ENCODE peak calls at places on chromosomes 11 and 22, in four cellular contexts. W is SK-N-DZ; T is AG09319; O is activated naive CD4-positive, alpha-beta T cell treated with Interleukin-2 at 50 U/mL for 16 hours. D is an unnamed sample.

GRCh38 chr11:12403122-12403994 is 26.0 kb downstream of the PARVA start:
- DNase-seq in O (no peak), T (no peak), W (no peak), D (no peak)

GRCh38 chr11:95055273-95055897 is 6.2 kb downstream of the KDM4F start:
- DNase-seq in W (no peak), O (no peak), T (no peak), D (no peak)

GRCh38 chr11:64173616-64174355 is 7.9 kb upstream of the MACROD1 start:
- DNase-seq in T (no peak), W (no peak), O (no peak), D (no peak)

GRCh38 chr11:266676-267439 is 11.3 kb upstream of the NLRP6 start:
- DNase-seq in O (peak; percentile 36), W (no peak), T (no peak), D (no peak)

GRCh38 chr11:27372159-27372558 is 9.1 kb upstream of the CCDC34 start:
- DNase-seq in O (no peak), T (no peak), W (no peak), D (no peak)

GRCh38 chr11:64268687-64269379 is 15.6 kb downstream of the BAD start:
- DNase-seq in T (no peak), O (peak; percentile 45), W (peak; percentile 63), D (no peak)

GRCh38 chr11:123822022-123822421 is 15.9 kb upstream of the OR6M1 start:
- DNase-seq in O (no peak), T (no peak), W (no peak), D (no peak)

GRCh38 chr22:20013382-20013871 is 3.2 kb downstream of the ARVCF start:
- DNase-seq in T (no peak), O (no peak), W (peak; percentile 84), D (no peak)

GRCh38 chr11:2569731-2570210 is 125.0 kb downstream of the KCNQ1 start:
- DNase-seq in T (no peak), W (no peak), O (no peak), D (no peak)

GRCh38 chr11:110490886-110491285 is 61.1 kb downstream of the FDX1 start:
- DNase-seq in O (no peak), T (no peak), W (no peak), D (no peak)

GRCh38 chr11:66115638-66116410 is 45.8 kb downstream of the PACS1 start:
- DNase-seq in T (no peak), O (no peak), W (no peak), D (no peak)

GRCh38 chr22:29251981-29252978 is 15.5 kb downstream of the RHBDD3 start:
- DNase-seq in T (no peak), O (no peak), W (no peak), D (no peak)

GRCh38 chr11:96197221-96197620 is 145.8 kb downstream of the MAML2 start:
- DNase-seq in T (no peak), W (no peak), O (no peak), D (no peak)

GRCh38 chr11:128835741-128836410 is 31.2 kb downstream of the KCNJ1 start:
- DNase-seq in W (no peak), T (no peak), O (no peak), D (no peak)

GRCh38 chr11:120515186-120515723 is 3.7 kb downstream of the GRIK4 start:
- DNase-seq in O (no peak), W (no peak), T (no peak), D (no peak)

GRCh38 chr11:98183034-98183433 is 837.7 kb upstream of the CNTN5 start:
- DNase-seq in O (no peak), W (peak; percentile 1), T (no peak), D (no peak)

GRCh38 chr11:125335101-125335500 is 161.0 kb downstream of the FEZ1 start:
- DNase-seq in O (no peak), T (no peak), W (no peak), D (no peak)

GRCh38 chr22:17243524-17243923 is 24.3 kb upstream of the ADA2 start:
- DNase-seq in T (no peak), W (no peak), O (no peak), D (no peak)

GRCh38 chr11:119085523-119085878 is 820 bp downstream of the HMBS start:
- DNase-seq in O (peak; percentile 50), T (no peak), W (no peak), D (no peak)

GRCh38 chr11:77710358-77710757 is 72.8 kb upstream of the CLNS1A start:
- DNase-seq in O (no peak), W (no peak), T (no peak), D (no peak)

GRCh38 chr11:83051760-83052671 is 19.7 kb downstream of the RAB30 start:
- DNase-seq in O (no peak), W (no peak), T (peak; percentile 97), D (peak; percentile 84)

GRCh38 chr11:113457784-113458183 is 17.4 kb downstream of the DRD2 start:
- DNase-seq in O (no peak), T (no peak), W (no peak), D (no peak)

GRCh38 chr11:113401718-113402117 is 14.1 kb downstream of the ANKK1 start:
- DNase-seq in O (no peak), T (no peak), W (no peak), D (peak; percentile 15)

GRCh38 chr11:47714554-47715081 is 551 bp downstream of the AGBL2 start:
- DNase-seq in T (no peak), W (no peak), O (peak; percentile 9), D (no peak)

GRCh38 chr22:32024791-32025190 is 18.3 kb upstream of the SLC5A1 start:
- DNase-seq in W (no peak), O (no peak), T (no peak), D (no peak)

GRCh38 chr11:86802601-86803051 is 2.3 kb downstream of the PRSS23 start:
- DNase-seq in O (no peak), T (peak; percentile 23), W (peak; percentile 68), D (no peak)

GRCh38 chr22:41447435-41448188 is 1.0 kb upstream of the TOB2 start:
- DNase-seq in T (no peak), O (peak; percentile 66), W (peak; percentile 76), D (peak; percentile 27)

GRCh38 chr11:127628463-127628785 is 627.9 kb upstream of the KIRREL3 start:
- DNase-seq in T (no peak), W (no peak), O (no peak), D (no peak)

GRCh38 chr11:61028135-61028729 is 56.8 kb downstream of the CD6 start:
- DNase-seq in T (no peak), W (no peak), O (peak; percentile 71), D (no peak)

GRCh38 chr22:37167981-37168647 is 18.4 kb upstream of the IL2RB start:
- DNase-seq in T (no peak), O (no peak), W (no peak), D (no peak)

GRCh38 chr11:124837491-124837856 is 27.8 kb upstream of the ROBO3 start:
- DNase-seq in O (no peak), W (peak; percentile 57), T (peak; percentile 74), D (no peak)

GRCh38 chr22:30008401-30008800 is 71.9 kb upstream of the HORMAD2 start:
- DNase-seq in W (no peak), O (no peak), T (no peak), D (no peak)

GRCh38 chr11:1745701-1746320 is 4.6 kb downstream of the IFITM10 start:
- DNase-seq in W (no peak), T (no peak), O (no peak), D (no peak)

GRCh38 chr11:79344765-79345164 is 96.1 kb downstream of the TENM4 start:
- DNase-seq in W (no peak), O (no peak), T (no peak), D (no peak)

GRCh38 chr22:47390026-47390970 is 627.8 kb downstream of the TBC1D22A start:
- DNase-seq in O (no peak), T (no peak), W (no peak), D (no peak)